ENCODE peak calls at places on chromosomes 4 and X, in five cellular contexts. Z is left ventricle myocardium inferior, H is HCT116, M is WTC11, K is kidney. T is an unnamed sample.

GRCh38 chrX:10741003-10741402 is 120.6 kb upstream of the MID1 start:
- DNase-seq in K (no peak), M (no peak), Z (no peak), H (no peak), T (no peak)

GRCh38 chr4:19026281-19026680 is 1004.7 kb upstream of the LCORL start:
- DNase-seq in K (no peak), Z (no peak), M (no peak), H (no peak), T (no peak)

GRCh38 chrX:85905851-85906250 is 141.5 kb downstream of the CHM start:
- DNase-seq in K (no peak), Z (no peak), H (no peak), M (no peak), T (no peak)

GRCh38 chr4:39892988-39893692 is 84.6 kb downstream of the PDS5A start:
- DNase-seq in Z (no peak), K (no peak), H (no peak), M (no peak), T (no peak)

GRCh38 chr4:112060212-112060611 is 85.0 kb upstream of the FAM241A start:
- DNase-seq in Z (no peak), M (no peak), H (peak; percentile 33), K (no peak), T (no peak)

GRCh38 chr4:152063301-152064235 is 302.8 kb upstream of the GATB start:
- DNase-seq in K (no peak), M (no peak), H (no peak), Z (no peak), T (no peak)

GRCh38 chrX:13101439-13102139 is 57.2 kb upstream of the FAM9C start:
- DNase-seq in H (peak; percentile 73), K (peak; percentile 86), M (no peak), Z (peak; percentile 54), T (no peak)

GRCh38 chrX:49876750-49877149 is 2.5 kb upstream of the USP27X start:
- DNase-seq in H (peak; percentile 12), M (no peak), K (no peak), Z (no peak), T (no peak)

GRCh38 chr4:82753725-82754410 is 44.7 kb downstream of the SCD5 start:
- DNase-seq in K (no peak), Z (no peak), H (no peak), M (no peak), T (no peak)

GRCh38 chr4:151671541-151672059 is 89.2 kb downstream of the GATB start:
- DNase-seq in M (no peak), Z (no peak), K (no peak), H (no peak), T (no peak)

GRCh38 chr4:158020175-158020574 is 152.7 kb downstream of the GASK1B start:
- DNase-seq in M (no peak), Z (no peak), K (no peak), H (peak; percentile 18), T (peak; percentile 86)

GRCh38 chrX:36908801-36909403 is 99.3 kb upstream of the FAM47C start:
- DNase-seq in H (peak; percentile 4), M (no peak), Z (no peak), K (no peak), T (no peak)

GRCh38 chr4:100591156-100591876 is 73.5 kb upstream of the EMCN start:
- DNase-seq in H (no peak), M (no peak), K (no peak), Z (peak; percentile 51), T (no peak)

GRCh38 chr4:90185416-90185815 is 58.2 kb downstream of the CCSER1 start:
- DNase-seq in M (no peak), H (no peak), Z (no peak), K (no peak), T (no peak)

GRCh38 chr4:155164705-155165104 is 43.7 kb upstream of the NPY2R start:
- DNase-seq in Z (no peak), M (no peak), H (no peak), K (no peak), T (no peak)

GRCh38 chr4:107115185-107115847 is 79.2 kb upstream of the DKK2 start:
- DNase-seq in M (no peak), H (no peak), Z (no peak), K (no peak), T (no peak)

GRCh38 chrX:69165116-69165651 is at the start of gene PJA1:
- DNase-seq in H (no peak), K (peak; percentile 92), M (peak; percentile 62), Z (peak; percentile 76), T (no peak)

GRCh38 chrX:29308726-29309125 is 721.5 kb downstream of the IL1RAPL1 start:
- DNase-seq in K (no peak), Z (no peak), M (no peak), H (no peak), T (no peak)

GRCh38 chr4:140004580-140005314 is 149.2 kb downstream of the MAML3 start:
- DNase-seq in M (peak; percentile 55), Z (peak; percentile 39), H (no peak), K (peak; percentile 73), T (no peak)

GRCh38 chrX:115491766-115492165 is 69.2 kb upstream of the PLS3 start:
- DNase-seq in K (no peak), H (no peak), M (no peak), Z (no peak), T (no peak)

GRCh38 chr4:140330311-140330900 is 43.0 kb upstream of the SCOC start:
- DNase-seq in K (no peak), M (no peak), Z (no peak), H (peak; percentile 44), T (no peak)

GRCh38 chr4:1863297-1864033 is 7.5 kb upstream of the LETM1 start:
- DNase-seq in H (no peak), Z (no peak), K (peak; percentile 44), M (no peak), T (no peak)

GRCh38 chr4:121726642-121727268 is 30.0 kb upstream of the ANXA5 start:
- DNase-seq in M (no peak), Z (no peak), K (no peak), H (peak; percentile 61), T (no peak)

GRCh38 chr4:23290656-23291055 is 597.9 kb downstream of the GBA3 start:
- DNase-seq in H (no peak), K (no peak), M (no peak), Z (no peak), T (no peak)

GRCh38 chrX:23784487-23785301 is 1.7 kb downstream of the SAT1 start:
- DNase-seq in H (no peak), Z (no peak), K (peak; percentile 8), M (no peak), T (no peak)

GRCh38 chr4:124939908-124940307 is 227.4 kb upstream of the ANKRD50 start:
- DNase-seq in H (no peak), M (no peak), Z (no peak), K (no peak), T (no peak)

GRCh38 chr4:98508248-98508647 is 150.2 kb downstream of the TSPAN5 start:
- DNase-seq in H (no peak), M (no peak), K (no peak), Z (no peak), T (no peak)

GRCh38 chr4:150150545-150151156 is 72.4 kb downstream of the DCLK2 start:
- DNase-seq in H (no peak), K (no peak), Z (peak; percentile 38), M (no peak), T (no peak)

GRCh38 chr4:1834047-1834769 is 21.7 kb downstream of the LETM1 start:
- DNase-seq in K (no peak), M (no peak), H (no peak), Z (no peak), T (no peak)

GRCh38 chrX:38805294-38806053 is 4.2 kb downstream of the MID1IP1 start:
- DNase-seq in M (peak; percentile 25), K (peak; percentile 89), Z (peak; percentile 67), H (no peak), T (peak; percentile 43)

GRCh38 chr4:654526-654845 is 19.6 kb downstream of the ATP5ME start:
- DNase-seq in H (no peak), M (no peak), Z (no peak), K (peak; percentile 67), T (no peak)

GRCh38 chrX:45324941-45325340 is 124.3 kb upstream of the DIPK2B start:
- DNase-seq in M (no peak), Z (no peak), H (no peak), K (no peak), T (no peak)

GRCh38 chrX:70262952-70263567 is 3.1 kb upstream of the P2RY4 start:
- DNase-seq in M (peak; percentile 74), Z (peak; percentile 18), K (no peak), H (no peak), T (no peak)

GRCh38 chrX:28133763-28134162 is 152.5 kb upstream of the DCAF8L1 start:
- DNase-seq in Z (no peak), H (no peak), M (no peak), K (no peak), T (no peak)

GRCh38 chrX:13685126-13685763 is 3.7 kb upstream of the RAB9A start:
- DNase-seq in H (no peak), K (no peak), M (no peak), Z (no peak), T (no peak)

GRCh38 chrX:65928522-65928921 is 111.4 kb downstream of the VSIG4 start:
- DNase-seq in M (no peak), H (no peak), K (no peak), Z (no peak), T (no peak)

GRCh38 chrX:65933085-65933589 is 106.7 kb downstream of the VSIG4 start:
- DNase-seq in H (peak; percentile 56), M (no peak), K (no peak), Z (no peak), T (no peak)

GRCh38 chrX:65932173-65933084 is 107.5 kb downstream of the VSIG4 start:
- DNase-seq in K (no peak), M (peak; percentile 13), Z (no peak), H (peak; percentile 92), T (no peak)
- TF ChIP-seq CTCF in K (no peak), M (no peak), Z (no peak), H (no peak), T (no peak)

GRCh38 chr4:30840571-30840970 is 120.4 kb downstream of the PCDH7 start:
- DNase-seq in H (no peak), Z (no peak), M (no peak), K (no peak), T (no peak)
- TF ChIP-seq CTCF in H (no peak), Z (no peak), M (no peak), K (no peak), T (no peak)

GRCh38 chr4:16199132-16199531 is 27.1 kb downstream of the TAPT1 start:
- DNase-seq in H (no peak), M (no peak), K (no peak), Z (no peak), T (no peak)
- TF ChIP-seq CTCF in H (peak; percentile 46), M (no peak), K (peak; percentile 20), Z (peak; percentile 51), T (peak; percentile 54)

DNA sequence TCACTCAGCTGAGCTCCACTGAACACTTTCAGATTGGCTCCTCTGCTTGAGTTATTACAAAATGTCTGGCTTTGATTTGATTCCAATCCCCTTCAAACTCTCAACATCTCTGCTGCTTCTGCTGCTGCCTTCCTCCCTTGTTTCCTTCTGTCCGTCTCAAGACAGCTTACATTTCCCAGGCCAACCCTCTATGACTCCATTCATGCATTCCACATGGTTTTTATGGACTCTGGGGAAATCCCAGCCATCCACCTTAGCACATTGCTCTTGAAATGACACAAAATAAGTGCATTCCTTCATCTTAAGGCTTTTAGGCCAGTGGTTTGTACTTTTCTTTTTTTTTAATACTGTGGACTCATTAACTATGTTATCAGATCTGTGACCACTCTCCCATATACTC is 68.5 kb upstream of the TMEM164 start:
- DNase-seq in H (no peak), M (no peak), Z (no peak), K (no peak), T (no peak)
- TF ChIP-seq CTCF in H (no peak), M (no peak), Z (no peak), K (no peak), T (no peak)

GRCh38 chrX:77415161-77415560 is 32.0 kb upstream of the FGF16 start:
- DNase-seq in K (no peak), H (no peak), M (no peak), Z (no peak), T (no peak)
- TF ChIP-seq CTCF in K (no peak), H (no peak), M (no peak), Z (peak; percentile 28), T (no peak)

T was measured in AG04450.